ENCODE peak calls at places on chromosomes 5 and 9, in eight cellular contexts. Q, V, A, S, B, Z, P and X are unnamed samples.

GRCh38 chr5:38018011-38018410 is 178.2 kb upstream of the GDNF start:
- DNase-seq in Q (no peak), V (no peak), A (no peak), S (no peak), B (no peak), Z (no peak), P (no peak), X (no peak)

GRCh38 chr9:92278117-92278516 is 15.4 kb downstream of the IARS1 start:
- DNase-seq in Q (no peak), V (no peak), A (no peak), S (no peak), B (no peak), Z (no peak), P (no peak), X (no peak)

GRCh38 chr9:93166699-93167098 is 17.2 kb upstream of the WNK2 start:
- DNase-seq in Q (no peak), V (no peak), A (no peak), S (no peak), B (no peak), Z (no peak), P (no peak), X (no peak)

GRCh38 chr9:16257604-16258003 is 612.9 kb downstream of the BNC2 start:
- DNase-seq in Q (no peak), V (no peak), A (no peak), S (no peak), B (peak), Z (no peak), P (no peak), X (no peak)

GRCh38 chr9:92257327-92257726 is 36.2 kb downstream of the IARS1 start:
- DNase-seq in Q (no peak), V (no peak), A (no peak), S (no peak), B (no peak), Z (no peak), P (no peak), X (no peak)

GRCh38 chr5:87268970-87269377 is 1.3 kb downstream of the RASA1 start:
- DNase-seq in Q (no peak), V (no peak), A (no peak), S (no peak), B (no peak), Z (no peak), P (no peak), X (no peak)

GRCh38 chr9:12933957-12934356 is 159.1 kb downstream of the LURAP1L start:
- DNase-seq in Q (no peak), V (no peak), A (no peak), S (no peak), B (no peak), Z (no peak), P (no peak), X (no peak)

GRCh38 chr9:129936222-129936621 is 101.0 kb downstream of the USP20 start:
- DNase-seq in Q (peak), V (no peak), A (no peak), S (no peak), B (no peak), Z (peak), P (no peak), X (no peak)

GRCh38 chr5:1500411-1501091 is 23.2 kb downstream of the LPCAT1 start:
- DNase-seq in Q (no peak), V (no peak), A (peak), S (peak), B (no peak), Z (no peak), P (no peak), X (no peak)

GRCh38 chr9:124279531-124280175 is 21.9 kb downstream of the NEK6 start:
- DNase-seq in Q (no peak), V (no peak), A (no peak), S (no peak), B (no peak), Z (no peak), P (no peak), X (no peak)

GRCh38 chr5:154368041-154368800 is 77.6 kb upstream of the SAP30L start:
- DNase-seq in Q (peak), V (no peak), A (no peak), S (no peak), B (peak), Z (no peak), P (no peak), X (no peak)

GRCh38 chr5:57753446-57753845 is 270.8 kb upstream of the ACTBL2 start:
- DNase-seq in Q (no peak), V (no peak), A (no peak), S (no peak), B (peak), Z (no peak), P (no peak), X (no peak)

GRCh38 chr5:157143127-157143959 is 678 bp upstream of the MED7 start:
- DNase-seq in Q (no peak), V (no peak), A (peak), S (peak), B (no peak), Z (peak), P (peak), X (no peak)

GRCh38 chr5:171673328-171673727 is 112.3 kb upstream of the SMIM23 start:
- DNase-seq in Q (no peak), V (no peak), A (no peak), S (peak), B (no peak), Z (no peak), P (no peak), X (no peak)

GRCh38 chr5:88838500-88838899 is 44.5 kb downstream of the MEF2C start:
- DNase-seq in Q (no peak), V (no peak), A (no peak), S (no peak), B (no peak), Z (no peak), P (no peak), X (no peak)

GRCh38 chr5:80825780-80826460 is 134.2 kb upstream of the RASGRF2 start:
- DNase-seq in Q (no peak), V (no peak), A (no peak), S (no peak), B (no peak), Z (no peak), P (no peak), X (no peak)

GRCh38 chr5:91176288-91177016 is 206.7 kb downstream of the ARRDC3 start:
- DNase-seq in Q (no peak), V (no peak), A (no peak), S (no peak), B (no peak), Z (no peak), P (no peak), X (no peak)

GRCh38 chr5:105132578-105132977 is 1570.0 kb upstream of the NUDT12 start:
- DNase-seq in Q (no peak), V (no peak), A (no peak), S (no peak), B (no peak), Z (no peak), P (no peak), X (no peak)

GRCh38 chr5:111984044-111984443 is 227.1 kb upstream of the NREP start:
- DNase-seq in Q (no peak), V (no peak), A (no peak), S (no peak), B (no peak), Z (no peak), P (no peak), X (no peak)

GRCh38 chr5:43543434-43543833 is 13.4 kb downstream of the PAIP1 start:
- DNase-seq in Q (no peak), V (no peak), A (no peak), S (no peak), B (no peak), Z (no peak), P (no peak), X (no peak)

GRCh38 chr5:95620870-95621838 is 1.3 kb downstream of the GPR150 start:
- DNase-seq in Q (peak), V (no peak), A (peak), S (peak), B (no peak), Z (peak), P (peak), X (no peak)

GRCh38 chr5:8813180-8813579 is 732.7 kb downstream of the SEMA5A start:
- DNase-seq in Q (no peak), V (peak), A (no peak), S (no peak), B (no peak), Z (no peak), P (no peak), X (no peak)

GRCh38 chr5:55345327-55345726 is 37.5 kb downstream of the MTREX start:
- DNase-seq in Q (no peak), V (no peak), A (no peak), S (no peak), B (no peak), Z (no peak), P (no peak), X (no peak)

GRCh38 chr9:10562581-10563343 is 50.0 kb downstream of the PTPRD start:
- DNase-seq in Q (no peak), V (no peak), A (no peak), S (no peak), B (no peak), Z (no peak), P (no peak), X (no peak)

GRCh38 chr5:111135406-111135805 is 43.3 kb downstream of the WDR36 start:
- DNase-seq in Q (no peak), V (no peak), A (no peak), S (no peak), B (no peak), Z (no peak), P (no peak), X (no peak)